ENCODE peak calls at places on chromosome 21, in ten cellular contexts. V, T, A, J, U, Q, Y, N, X and M are unnamed samples.

GRCh38 chr21:24147674-24148073 is 1459.6 kb downstream of the MRPL39 start:
- DNase-seq in V (no peak), T (no peak), A (no peak), J (no peak), U (no peak), Q (no peak), Y (no peak), N (no peak), X (no peak), M (no peak)

GRCh38 chr21:8991968-8992621 is 1529.3 kb upstream of the TPTE start:
- DNase-seq in V (no peak), T (peak; percentile 40), A (no peak), J (no peak), U (no peak), Q (no peak), Y (no peak), N (no peak), X (no peak), M (no peak)

GRCh38 chr21:14591277-14591876 is 45.3 kb upstream of the SAMSN1 start:
- DNase-seq in V (no peak), T (no peak), A (no peak), J (no peak), U (no peak), Q (no peak), Y (no peak), N (no peak), X (no peak), M (no peak)

GRCh38 chr21:35368326-35368725 is 319.2 kb upstream of the RUNX1 start:
- DNase-seq in V (no peak), T (no peak), A (no peak), J (no peak), U (no peak), Q (no peak), Y (no peak), N (no peak), X (no peak), M (no peak)

GRCh38 chr21:45285266-45285931 is 2.3 kb downstream of the POFUT2 start:
- DNase-seq in V (peak; percentile 10), T (no peak), A (no peak), J (no peak), U (no peak), Q (no peak), Y (no peak), N (peak; percentile 24), X (no peak), M (no peak)

GRCh38 chr21:38290809-38291208 is 34.0 kb downstream of the KCNJ15 start:
- DNase-seq in V (no peak), T (no peak), A (no peak), J (no peak), U (no peak), Q (no peak), Y (no peak), N (no peak), X (no peak), M (no peak)

GRCh38 chr21:41478319-41479177 is 29.4 kb downstream of the TMPRSS2 start:
- DNase-seq in V (no peak), T (no peak), A (peak; percentile 69), J (no peak), U (no peak), Q (no peak), Y (no peak), N (no peak), X (no peak), M (no peak)

GRCh38 chr21:38182370-38182985 is 74.3 kb upstream of the KCNJ15 start:
- DNase-seq in V (no peak), T (no peak), A (no peak), J (no peak), U (no peak), Q (no peak), Y (no peak), N (no peak), X (no peak), M (no peak)

GRCh38 chr21:21210552-21210951 is 212.3 kb downstream of the NCAM2 start:
- DNase-seq in V (no peak), T (no peak), A (no peak), J (no peak), U (no peak), Q (no peak), Y (no peak), N (no peak), X (no peak), M (no peak)

GRCh38 chr21:39687069-39687468 is 57.9 kb upstream of the IGSF5 start:
- DNase-seq in V (no peak), T (no peak), A (peak; percentile 67), J (no peak), U (no peak), Q (no peak), Y (no peak), N (no peak), X (no peak), M (no peak)

GRCh38 chr21:39688010-39688409 is 57.0 kb upstream of the IGSF5 start:
- DNase-seq in V (no peak), T (no peak), A (no peak), J (no peak), U (no peak), Q (no peak), Y (no peak), N (no peak), X (no peak), M (no peak)

GRCh38 chr21:39694750-39695149 is 50.2 kb upstream of the IGSF5 start:
- DNase-seq in V (no peak), T (no peak), A (no peak), J (no peak), U (no peak), Q (no peak), Y (no peak), N (no peak), X (no peak), M (no peak)

GRCh38 chr21:39686636-39687035 is 58.3 kb upstream of the IGSF5 start:
- DNase-seq in V (no peak), T (no peak), A (peak; percentile 78), J (no peak), U (no peak), Q (no peak), Y (no peak), N (no peak), X (no peak), M (no peak)

DNA sequence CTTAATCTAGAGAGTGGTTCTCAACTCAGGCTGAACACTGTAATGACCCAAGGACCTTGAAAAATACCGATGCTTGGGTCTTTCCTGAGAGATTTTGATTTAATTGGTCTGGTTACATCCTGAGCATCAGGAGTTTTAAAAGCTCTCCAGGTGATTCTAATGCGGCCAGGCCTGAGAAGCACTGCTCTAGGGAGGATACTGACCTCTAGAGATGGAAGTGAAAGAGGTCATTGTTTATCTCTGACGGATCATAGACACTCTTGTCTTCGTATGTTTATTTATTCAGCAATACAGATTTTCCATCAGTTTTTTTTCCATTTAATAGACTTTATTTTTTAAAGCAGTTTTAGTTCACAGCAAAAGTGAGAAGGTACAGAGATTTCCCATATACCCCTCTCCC is 54.5 kb upstream of the IGSF5 start:
- DNase-seq in V (no peak), T (no peak), A (no peak), J (no peak), U (no peak), Q (no peak), Y (no peak), N (no peak), X (no peak), M (no peak)
- TF ChIP-seq CTCF in V (no peak), T (no peak), A (no peak), J (no peak), U (no peak), Q (no peak), Y (no peak), N (no peak), X (no peak), M (no peak)

DNA sequence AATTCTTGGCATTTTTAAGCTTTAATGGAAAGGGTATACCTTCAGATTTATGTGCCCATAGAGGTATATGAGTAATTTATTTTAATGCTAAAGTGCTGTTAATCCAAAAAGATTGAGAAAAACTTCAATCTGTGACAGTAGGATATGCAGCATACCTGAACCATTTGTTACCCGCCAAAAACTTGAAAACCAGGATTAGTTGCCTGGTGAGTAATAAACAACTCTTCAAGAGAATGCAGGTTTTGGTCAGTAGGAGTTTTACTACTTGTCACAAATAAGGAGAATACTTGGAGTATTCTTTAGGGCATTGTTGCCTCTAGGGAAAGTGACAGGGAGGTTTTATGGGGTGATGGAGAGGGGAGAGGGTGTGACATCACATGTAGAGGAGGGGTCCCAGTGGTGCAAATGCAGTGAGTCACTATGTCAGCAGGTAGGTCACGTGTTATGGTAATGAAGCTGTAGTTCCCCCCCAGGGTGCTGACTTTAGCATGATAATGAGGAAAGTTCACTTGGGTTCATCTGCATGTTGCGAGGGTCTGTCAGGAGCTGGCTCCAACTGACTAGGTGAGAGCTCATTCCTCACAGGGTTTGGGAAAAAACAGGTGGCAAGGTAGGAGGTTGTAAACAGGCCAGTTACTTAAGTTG is 23.1 kb downstream of the USP25 start:
- DNase-seq in V (no peak), T (no peak), A (no peak), J (no peak), U (no peak), Q (no peak), Y (no peak), N (no peak), X (no peak), M (no peak)
- TF ChIP-seq CTCF in V (no peak), T (no peak), A (no peak), J (no peak), U (no peak), Q (no peak), Y (no peak), N (no peak), X (no peak), M (no peak)

DNA sequence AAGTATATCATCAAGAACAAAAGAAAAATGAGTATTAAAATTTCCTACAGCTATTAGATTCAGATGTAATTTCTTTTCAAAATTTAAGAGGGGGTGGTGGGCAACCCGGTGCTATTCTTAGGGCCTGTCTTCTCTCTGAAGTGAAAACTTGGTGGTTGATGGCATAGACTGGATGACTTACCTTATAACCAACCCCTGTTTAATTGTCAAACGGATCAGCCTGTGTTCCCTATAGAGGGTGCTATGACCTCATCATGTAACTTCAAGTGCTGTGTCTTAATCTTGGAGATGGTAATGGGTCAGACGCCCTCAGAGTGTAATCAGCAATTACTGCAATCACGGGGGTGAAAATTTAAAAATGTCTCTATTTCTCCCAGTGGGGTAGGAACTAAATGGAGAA is 176.2 kb downstream of the PCP4 start:
- DNase-seq in V (no peak), T (no peak), A (no peak), J (no peak), U (no peak), Q (no peak), Y (no peak), N (no peak), X (no peak), M (no peak)
- TF ChIP-seq CTCF in V (no peak), T (no peak), A (no peak), J (no peak), U (no peak), Q (no peak), Y (no peak), N (no peak), X (no peak), M (no peak)

GRCh38 chr21:43917515-43918384 is 52.7 kb downstream of the AGPAT3 start:
- DNase-seq in V (no peak), T (no peak), A (no peak), J (no peak), U (no peak), Q (no peak), Y (peak; percentile 70), N (no peak), X (no peak), M (no peak)
- TF ChIP-seq CTCF in V (no peak), T (no peak), A (no peak), J (peak; percentile 15), U (no peak), Q (no peak), Y (peak; percentile 46), N (no peak), X (no peak), M (no peak)